ENCODE peak calls at places on chromosomes 7 and 10, in nine cellular contexts. V is vagina, C is Caco-2, D is small intestine, T is prostate gland, Q is astrocyte of the spinal cord, A is psoas muscle, G is fibroblast of the aortic adventitia, P is fibroblast of pulmonary artery. O is an unnamed sample.

GRCh38 chr7:82623812-82624211 is 180.2 kb upstream of the CACNA2D1 start:
- DNase-seq in V (no peak), C (no peak), D (no peak), T (no peak), Q (no peak), A (no peak), G (peak), P (no peak), O (no peak)

GRCh38 chr7:69577221-69577620 is 21.1 kb upstream of the AUTS2 start:
- DNase-seq in V (no peak), C (no peak), D (no peak), T (no peak), Q (peak), A (no peak), G (peak), P (peak), O (no peak)

GRCh38 chr10:95485445-95485844 is 75.7 kb downstream of the SORBS1 start:
- DNase-seq in V (no peak), C (no peak), D (no peak), T (no peak), Q (no peak), A (no peak), G (no peak), P (no peak), O (no peak)

GRCh38 chr10:55233090-55233489 is 432.1 kb upstream of the PCDH15 start:
- DNase-seq in V (no peak), C (no peak), D (peak), T (no peak), Q (no peak), A (no peak), G (no peak), P (no peak), O (no peak)

GRCh38 chr7:105826143-105826542 is 50.3 kb downstream of the ATXN7L1 start:
- DNase-seq in V (no peak), C (no peak), D (no peak), T (peak), Q (no peak), A (no peak), G (peak), P (peak), O (no peak)

GRCh38 chr10:128542659-128543058 is 416.4 kb upstream of the MKI67 start:
- DNase-seq in V (no peak), C (no peak), D (no peak), T (no peak), Q (no peak), A (no peak), G (no peak), P (no peak), O (no peak)

GRCh38 chr7:53642361-53642760 is 606.9 kb downstream of the POM121L12 start:
- DNase-seq in V (no peak), C (peak), D (no peak), T (no peak), Q (peak), A (no peak), G (no peak), P (no peak), O (no peak)

GRCh38 chr10:73407495-73407894 is 6.4 kb downstream of the ANXA7 start:
- DNase-seq in V (no peak), C (no peak), D (no peak), T (no peak), Q (no peak), A (no peak), G (peak), P (peak), O (no peak)

GRCh38 chr7:112452102-112452888 is 2.0 kb downstream of the IFRD1 start:
- DNase-seq in V (no peak), C (peak), D (peak), T (peak), Q (peak), A (peak), G (peak), P (peak), O (peak)

GRCh38 chr7:32223071-32223650 is 153.0 kb upstream of the PDE1C start:
- DNase-seq in V (peak), C (no peak), D (no peak), T (no peak), Q (no peak), A (no peak), G (no peak), P (no peak), O (no peak)

GRCh38 chr10:10819206-10819856 is 198.3 kb upstream of the CELF2 start:
- DNase-seq in V (no peak), C (no peak), D (no peak), T (no peak), Q (no peak), A (no peak), G (peak), P (no peak), O (no peak)

GRCh38 chr10:124224331-124225028 is 131.1 kb upstream of the CHST15 start:
- DNase-seq in V (no peak), C (peak), D (no peak), T (no peak), Q (peak), A (peak), G (no peak), P (no peak), O (peak)

GRCh38 chr10:56449770-56450169 is 88.7 kb upstream of the ZWINT start:
- DNase-seq in V (no peak), C (no peak), D (no peak), T (no peak), Q (no peak), A (no peak), G (no peak), P (no peak), O (no peak)

GRCh38 chr7:7237978-7238267 is 55.6 kb downstream of the C1GALT1 start:
- DNase-seq in V (no peak), C (no peak), D (no peak), T (no peak), Q (no peak), A (no peak), G (no peak), P (no peak), O (no peak)

GRCh38 chr7:142556745-142557144 is 192.5 kb upstream of the PRSS1 start:
- DNase-seq in V (no peak), C (peak), D (peak), T (peak), Q (peak), A (peak), G (peak), P (peak), O (no peak)

GRCh38 chr10:89029785-89030437 is 39.3 kb downstream of the FAS start:
- DNase-seq in V (no peak), C (peak), D (peak), T (peak), Q (peak), A (peak), G (peak), P (peak), O (peak)

GRCh38 chr7:14457567-14458453 is 444.7 kb downstream of the DGKB start:
- DNase-seq in V (no peak), C (peak), D (peak), T (peak), Q (peak), A (peak), G (peak), P (peak), O (peak)

GRCh38 chr10:32000937-32001336 is 55.3 kb downstream of the KIF5B start:
- DNase-seq in V (no peak), C (no peak), D (no peak), T (no peak), Q (no peak), A (no peak), G (no peak), P (peak), O (no peak)

GRCh38 chr10:124470544-124471449 is 9.2 kb downstream of the LHPP start:
- DNase-seq in V (no peak), C (peak), D (peak), T (no peak), Q (no peak), A (no peak), G (no peak), P (no peak), O (no peak)

GRCh38 chr10:124283215-124284046 is 135.3 kb downstream of the OAT start:
- DNase-seq in V (no peak), C (no peak), D (no peak), T (no peak), Q (no peak), A (peak), G (no peak), P (no peak), O (no peak)

GRCh38 chr7:22858274-22858639 is 35.6 kb upstream of the TOMM7 start:
- DNase-seq in V (no peak), C (no peak), D (no peak), T (no peak), Q (no peak), A (no peak), G (no peak), P (no peak), O (no peak)

GRCh38 chr7:83267141-83267631 is 104.5 kb upstream of the PCLO start:
- DNase-seq in V (no peak), C (no peak), D (peak), T (peak), Q (peak), A (no peak), G (no peak), P (peak), O (no peak)

GRCh38 chr10:6201511-6201975 is 1.2 kb upstream of the PFKFB3 start:
- DNase-seq in V (peak), C (peak), D (peak), T (peak), Q (peak), A (peak), G (peak), P (peak), O (no peak)

GRCh38 chr10:87589653-87590052 is 70.0 kb upstream of the PAPSS2 start:
- DNase-seq in V (no peak), C (peak), D (peak), T (no peak), Q (peak), A (no peak), G (peak), P (no peak), O (no peak)

GRCh38 chr7:156438011-156438410 is 202.6 kb upstream of the RNF32 start:
- DNase-seq in V (no peak), C (no peak), D (no peak), T (no peak), Q (no peak), A (no peak), G (no peak), P (no peak), O (no peak)

GRCh38 chr7:51326646-51327286 is 10.2 kb upstream of the COBL start:
- DNase-seq in V (no peak), C (no peak), D (no peak), T (no peak), Q (no peak), A (no peak), G (no peak), P (no peak), O (no peak)

GRCh38 chr10:114654829-114655575 is 3.1 kb downstream of the ABLIM1 start:
- DNase-seq in V (no peak), C (peak), D (no peak), T (no peak), Q (no peak), A (no peak), G (peak), P (no peak), O (no peak)

GRCh38 chr7:884191-885003 is 8.0 kb downstream of the GET4 start:
- DNase-seq in V (no peak), C (no peak), D (no peak), T (peak), Q (no peak), A (peak), G (no peak), P (no peak), O (no peak)

GRCh38 chr10:29647483-29647882 is 12.7 kb upstream of the SVIL start:
- DNase-seq in V (no peak), C (no peak), D (peak), T (no peak), Q (no peak), A (no peak), G (no peak), P (no peak), O (no peak)

GRCh38 chr7:47806701-47807103 is 141.6 kb downstream of the PKD1L1 start:
- DNase-seq in V (no peak), C (no peak), D (peak), T (no peak), Q (no peak), A (no peak), G (no peak), P (peak), O (no peak)

GRCh38 chr7:47809387-47809786 is 138.9 kb downstream of the PKD1L1 start:
- DNase-seq in V (no peak), C (no peak), D (no peak), T (no peak), Q (no peak), A (no peak), G (no peak), P (no peak), O (no peak)

GRCh38 chr7:47807126-47807525 is 141.1 kb downstream of the PKD1L1 start:
- DNase-seq in V (no peak), C (no peak), D (no peak), T (no peak), Q (no peak), A (no peak), G (no peak), P (no peak), O (no peak)

GRCh38 chr7:47807756-47808155 is 140.5 kb downstream of the PKD1L1 start:
- DNase-seq in V (no peak), C (no peak), D (no peak), T (no peak), Q (no peak), A (no peak), G (no peak), P (no peak), O (no peak)

DNA sequence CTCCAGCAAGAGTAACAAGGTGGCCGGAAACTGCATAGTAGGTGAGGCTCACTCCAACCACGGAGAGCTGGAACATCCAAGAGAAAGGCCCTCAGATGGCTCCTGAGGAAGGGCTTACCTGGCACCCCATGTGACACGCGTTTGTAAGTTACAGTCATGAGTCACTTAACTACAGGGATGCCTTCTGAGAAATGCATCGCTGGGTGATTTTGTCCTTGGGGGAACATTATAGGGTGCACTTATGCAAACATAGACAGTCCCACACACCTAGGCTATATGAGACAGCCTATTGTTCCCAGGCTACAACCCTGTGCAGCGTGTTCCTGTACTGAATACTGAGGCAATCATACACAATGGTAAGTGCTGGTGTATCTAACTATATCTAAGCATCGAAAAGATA is 139.9 kb downstream of the PKD1L1 start:
- DNase-seq in V (no peak), C (no peak), D (no peak), T (no peak), Q (no peak), A (no peak), G (no peak), P (no peak), O (no peak)
- H3K4me3 ChIP-seq in V (no peak), C (no peak), D (no peak), T (no peak), Q (no peak), A (no peak), G (no peak), P (no peak), O (no peak)

GRCh38 chr10:99172950-99173349 is 62.7 kb downstream of the HPSE2 start:
- DNase-seq in V (no peak), C (no peak), D (no peak), T (no peak), Q (no peak), A (no peak), G (no peak), P (no peak), O (no peak)

GRCh38 chr10:99172130-99172738 is 63.4 kb downstream of the HPSE2 start:
- DNase-seq in V (no peak), C (peak), D (peak), T (peak), Q (peak), A (no peak), G (peak), P (peak), O (no peak)
- H3K4me3 ChIP-seq in V (no peak), C (no peak), D (no peak), T (no peak), Q (no peak), A (no peak), G (no peak), P (no peak), O (no peak)

GRCh38 chr10:22250897-22251605 is 33.2 kb upstream of the EBLN1 start:
- DNase-seq in V (no peak), C (no peak), D (no peak), T (no peak), Q (peak), A (no peak), G (peak), P (peak), O (no peak)
- H3K4me3 ChIP-seq in V (peak), C (peak), D (peak), T (peak), Q (peak), A (peak), G (peak), P (peak), O (peak)

GRCh38 chr7:157850481-157851444 is 514.0 kb downstream of the DNAJB6 start:
- DNase-seq in V (no peak), C (no peak), D (no peak), T (no peak), Q (no peak), A (no peak), G (no peak), P (no peak), O (no peak)
- H3K4me3 ChIP-seq in V (no peak), C (no peak), D (no peak), T (no peak), Q (no peak), A (no peak), G (no peak), P (no peak), O (no peak)

GRCh38 chr10:93384006-93384405 is 98.1 kb downstream of the MYOF start:
- DNase-seq in V (no peak), C (peak), D (peak), T (peak), Q (no peak), A (no peak), G (no peak), P (no peak), O (no peak)
- H3K4me3 ChIP-seq in V (no peak), C (no peak), D (no peak), T (no peak), Q (no peak), A (no peak), G (no peak), P (no peak), O (no peak)

GRCh38 chr10:132460691-132461090 is 63.7 kb downstream of the PWWP2B start:
- DNase-seq in V (no peak), C (no peak), D (no peak), T (no peak), Q (no peak), A (peak), G (no peak), P (no peak), O (no peak)
- H3K4me3 ChIP-seq in V (no peak), C (no peak), D (no peak), T (no peak), Q (no peak), A (no peak), G (no peak), P (no peak), O (no peak)

GRCh38 chr10:12501324-12501723 is 152.0 kb downstream of the CAMK1D start:
- DNase-seq in V (peak), C (peak), D (peak), T (no peak), Q (no peak), A (no peak), G (no peak), P (no peak), O (no peak)

GRCh38 chr10:12499587-12499986 is 150.2 kb downstream of the CAMK1D start:
- DNase-seq in V (no peak), C (peak), D (no peak), T (no peak), Q (no peak), A (no peak), G (peak), P (no peak), O (no peak)

GRCh38 chr10:12499066-12499465 is 149.7 kb downstream of the CAMK1D start:
- DNase-seq in V (no peak), C (peak), D (no peak), T (no peak), Q (peak), A (no peak), G (no peak), P (no peak), O (no peak)

GRCh38 chr10:12501851-12502525 is 152.6 kb downstream of the CAMK1D start:
- DNase-seq in V (peak), C (peak), D (no peak), T (no peak), Q (no peak), A (no peak), G (no peak), P (no peak), O (no peak)

DNA sequence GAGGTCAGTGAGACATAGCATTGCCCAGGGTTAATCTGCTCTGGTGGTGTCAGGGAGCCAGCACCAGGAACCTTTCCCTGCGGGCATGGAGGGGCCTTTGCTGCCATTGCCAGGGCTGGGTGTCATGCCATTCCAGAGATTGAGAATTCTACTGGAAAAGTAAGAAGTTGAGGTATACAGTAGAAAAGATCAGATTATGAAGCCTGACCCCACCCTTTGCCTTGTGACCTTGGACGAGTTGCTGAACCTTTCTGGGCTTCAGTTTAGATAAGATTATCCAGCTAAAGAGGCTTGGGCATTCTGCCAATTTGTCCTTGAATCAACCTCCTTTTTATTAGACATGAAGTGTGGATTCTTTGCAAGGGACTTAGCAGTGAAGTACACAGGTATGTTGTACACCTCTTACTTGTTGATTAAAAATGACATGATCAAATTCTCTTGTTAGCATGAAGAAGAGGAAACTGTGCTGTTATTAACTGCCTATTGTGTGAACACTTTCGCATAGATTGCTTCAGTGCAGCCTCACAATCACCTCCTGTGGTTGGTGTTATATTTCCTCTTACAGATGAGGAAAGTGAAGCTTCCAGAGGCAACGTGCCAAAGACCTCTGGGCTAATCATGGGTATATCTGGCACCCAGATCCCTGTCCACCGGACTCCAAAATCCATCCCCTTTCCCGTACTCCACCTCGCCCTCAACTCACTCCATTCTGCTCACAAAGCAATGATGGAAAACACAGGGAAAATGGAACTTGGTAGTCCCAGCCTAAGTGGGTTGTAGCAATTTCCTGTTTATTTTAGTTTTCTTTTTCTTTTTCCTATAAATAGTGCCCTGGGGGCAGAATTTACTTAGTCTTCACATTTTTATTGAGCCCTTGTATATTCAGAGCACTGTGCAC is 151.3 kb downstream of the CAMK1D start:
- DNase-seq in V (peak), C (peak), D (peak), T (no peak), Q (peak), A (no peak), G (peak), P (no peak), O (no peak)
- H3K4me3 ChIP-seq in V (no peak), C (peak), D (no peak), T (no peak), Q (no peak), A (no peak), G (no peak), P (no peak), O (no peak)

O was measured in thoracic aorta.